ENCODE peak calls at places on chromosomes 4 and X, in nine cellular contexts. L is effector memory CD4-positive, alpha-beta T cell; B is tibial artery; I is HL-60; F is choroid plexus epithelial cell; N is A549; K is Peyer's patch; V is left ventricle myocardium inferior; P is cardiac muscle cell. E is an unnamed sample.

GRCh38 chrX:1599791-1600405 is 8.5 kb downstream of the AKAP17A start:
- DNase-seq in P (no peak), B (peak), I (no peak), L (no peak), N (no peak), V (no peak), F (no peak), K (no peak), E (no peak)

GRCh38 chr4:40763228-40763716 is 13.5 kb downstream of the NSUN7 start:
- DNase-seq in N (no peak), F (peak), P (no peak), L (no peak), I (no peak), K (no peak), V (no peak), B (no peak), E (peak)

GRCh38 chr4:17511041-17511949 is 595 bp downstream of the QDPR start:
- DNase-seq in N (peak), I (peak), P (peak), F (peak), V (peak), K (peak), L (peak), B (peak), E (peak)

GRCh38 chrX:43002526-43003203 is 224.7 kb upstream of the PPP1R2C start:
- DNase-seq in B (no peak), N (no peak), P (no peak), L (no peak), I (no peak), V (no peak), K (no peak), F (no peak), E (no peak)

GRCh38 chr4:89737888-89738287 is 99.1 kb downstream of the SNCA start:
- DNase-seq in I (no peak), P (no peak), F (no peak), B (no peak), V (no peak), L (no peak), N (no peak), K (no peak), E (peak)

GRCh38 chr4:85391011-85391410 is 83.9 kb upstream of the ARHGAP24 start:
- DNase-seq in F (no peak), P (no peak), I (no peak), K (no peak), V (no peak), N (no peak), L (no peak), B (no peak), E (no peak)

GRCh38 chrX:2898861-2899512 is 30.2 kb downstream of the ARSD start:
- DNase-seq in B (no peak), V (no peak), F (no peak), I (no peak), L (no peak), K (no peak), N (no peak), P (no peak), E (no peak)

GRCh38 chrX:7390446-7390845 is 242.5 kb upstream of the PUDP start:
- DNase-seq in V (no peak), L (no peak), P (no peak), I (no peak), B (no peak), F (no peak), N (no peak), K (no peak), E (no peak)

GRCh38 chrX:46573896-46574336 is 351 bp downstream of the CHST7 start:
- DNase-seq in B (peak), K (peak), N (peak), L (peak), F (peak), I (no peak), P (peak), V (peak), E (peak)

GRCh38 chr4:924107-925096 is 7.7 kb downstream of the GAK start:
- DNase-seq in I (no peak), P (no peak), V (no peak), L (peak), K (peak), F (peak), B (peak), N (no peak), E (peak)

GRCh38 chr4:124777007-124777406 is 64.5 kb upstream of the ANKRD50 start:
- DNase-seq in V (no peak), F (peak), P (no peak), L (no peak), N (no peak), B (no peak), K (no peak), I (no peak), E (no peak)

GRCh38 chrX:63283331-63283730 is 67.8 kb downstream of the SPIN4 start:
- DNase-seq in N (no peak), V (no peak), F (no peak), B (no peak), K (no peak), L (no peak), I (no peak), P (no peak), E (no peak)

GRCh38 chrX:41412261-41413167 is 34.6 kb upstream of the NYX start:
- DNase-seq in N (no peak), P (no peak), K (peak), F (no peak), B (no peak), L (no peak), V (no peak), I (no peak), E (no peak)

GRCh38 chrX:18674417-18674787 is 2.5 kb upstream of the RS1 start:
- DNase-seq in F (no peak), I (no peak), V (peak), B (peak), L (no peak), N (peak), P (no peak), K (peak), E (no peak)

GRCh38 chr4:105348719-105349118 is 125.1 kb downstream of the PPA2 start:
- DNase-seq in I (no peak), F (no peak), P (no peak), K (no peak), L (no peak), V (no peak), N (no peak), B (no peak), E (no peak)

GRCh38 chrX:54386314-54386713 is 28.5 kb upstream of the WNK3 start:
- DNase-seq in L (no peak), B (no peak), K (no peak), P (no peak), V (no peak), F (peak), N (no peak), I (no peak), E (no peak)

GRCh38 chrX:7283741-7284140 is 135.8 kb upstream of the PUDP start:
- DNase-seq in L (no peak), B (no peak), N (no peak), F (no peak), K (no peak), V (no peak), P (no peak), I (no peak), E (no peak)

GRCh38 chrX:153413731-153414130 is 2.5 kb downstream of the ZFP92 start:
- DNase-seq in L (no peak), F (no peak), N (no peak), V (no peak), I (no peak), P (no peak), B (no peak), K (no peak), E (no peak)

GRCh38 chrX:153411255-153411987 is at the start of gene ZFP92:
- DNase-seq in V (peak), I (no peak), P (no peak), K (no peak), B (no peak), F (peak), L (peak), N (no peak), E (no peak)

GRCh38 chrX:153411988-153412574 is 809 bp downstream of the ZFP92 start:
- DNase-seq in K (no peak), N (no peak), L (no peak), V (no peak), F (no peak), I (no peak), B (no peak), P (no peak), E (no peak)

GRCh38 chrX:153414838-153415552 is 3.7 kb downstream of the ZFP92 start:
- DNase-seq in L (no peak), K (no peak), F (peak), P (no peak), I (no peak), N (no peak), V (peak), B (no peak), E (no peak)

GRCh38 chrX:153412746-153413720 is 1.8 kb downstream of the ZFP92 start:
- DNase-seq in I (no peak), V (no peak), L (no peak), F (peak), K (no peak), P (no peak), N (no peak), B (no peak), E (no peak)
- H3K4me3 ChIP-seq in I (peak), V (peak), L (no peak), F (no peak), K (no peak), P (no peak), N (no peak), B (no peak), E (no peak)

DNA sequence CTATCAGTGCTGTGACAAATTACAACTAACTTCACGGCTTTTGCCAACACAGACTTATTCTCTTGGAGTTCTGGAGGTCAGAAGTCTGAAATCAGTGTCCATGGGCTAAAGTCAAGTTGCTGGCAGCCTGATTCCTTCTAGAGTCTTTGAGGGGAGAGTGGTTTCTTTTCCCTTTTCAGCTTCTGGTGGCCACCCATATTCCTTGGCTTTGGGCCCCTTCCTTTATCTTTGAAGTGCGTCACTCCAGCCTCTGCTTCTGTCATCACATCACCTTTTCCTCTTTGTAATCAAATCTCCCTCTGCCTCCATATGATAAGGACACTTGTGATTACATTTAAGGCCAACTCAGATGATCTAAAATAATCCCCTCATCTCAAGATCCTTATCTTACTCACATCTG is 9.0 kb downstream of the FAM114A1 start:
- DNase-seq in P (no peak), N (no peak), L (no peak), F (no peak), K (no peak), V (no peak), B (no peak), I (no peak), E (peak)
- H3K4me3 ChIP-seq in P (no peak), N (no peak), L (no peak), F (no peak), K (no peak), V (no peak), B (no peak), I (no peak), E (no peak)

GRCh38 chrX:140505421-140506337 is 810 bp upstream of the SOX3 start:
- DNase-seq in N (no peak), P (no peak), F (no peak), K (no peak), V (no peak), I (no peak), B (no peak), L (no peak), E (no peak)
- H3K4me3 ChIP-seq in N (peak), P (no peak), F (no peak), K (no peak), V (no peak), I (no peak), B (no peak), L (no peak), E (no peak)

DNA sequence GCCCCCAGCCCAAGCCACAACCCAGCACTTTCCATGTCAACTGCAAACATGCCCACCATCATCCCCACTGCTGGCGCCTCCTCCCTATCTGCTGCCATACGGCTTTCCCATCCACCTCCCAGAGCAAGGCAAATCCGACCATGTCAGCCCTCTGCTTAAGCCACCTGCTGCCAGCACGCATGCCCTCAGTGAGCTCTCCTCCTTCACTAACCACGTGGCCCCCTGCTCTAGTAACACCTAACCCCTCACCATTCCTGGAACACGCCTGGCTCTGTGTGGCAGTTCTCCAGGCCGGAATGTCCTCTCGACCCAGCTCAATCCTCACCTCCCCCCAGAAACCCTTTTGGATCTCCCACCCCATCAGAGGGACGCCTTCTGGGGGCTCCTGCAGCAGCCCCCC is 17.4 kb downstream of the BCAP31 start:
- DNase-seq in N (no peak), F (no peak), B (no peak), P (no peak), L (no peak), I (no peak), K (no peak), V (peak), E (no peak)
- H3K4me3 ChIP-seq in N (no peak), F (no peak), B (no peak), P (no peak), L (no peak), I (no peak), K (no peak), V (peak), E (no peak)